ENCODE peak calls at places on chromosomes 11 and 22, in four cellular contexts. F, N, L and W are unnamed samples.
A peak's percentile ranks its signal among the peaks of the same experiment; 100 is the strongest.

GRCh38 chr11:119907122-119907933 is 178.3 kb upstream of the NECTIN1 start:
- DNase-seq in L (no peak), F (no peak), N (no peak), W (no peak)

GRCh38 chr11:77299528-77299993 is 1.9 kb downstream of the GDPD4 start:
- DNase-seq in N (peak; percentile 37), L (peak; percentile 84), F (peak; percentile 72), W (no peak)

GRCh38 chr11:11025087-11025486 is 167.2 kb upstream of the ZBED5 start:
- DNase-seq in L (no peak), F (peak; percentile 26), N (no peak), W (no peak)

GRCh38 chr22:38282397-38282796 is 9.6 kb upstream of the TMEM184B start:
- DNase-seq in F (peak; percentile 10), N (no peak), L (no peak), W (no peak)

GRCh38 chr11:130839950-130840666 is 76.2 kb downstream of the SNX19 start:
- DNase-seq in F (no peak), L (no peak), N (no peak), W (no peak)

GRCh38 chr11:6557063-6557462 is 46.4 kb downstream of the RRP8 start:
- DNase-seq in F (no peak), L (no peak), N (no peak), W (no peak)

GRCh38 chr11:48006301-48006992 is 26.1 kb downstream of the PTPRJ start:
- DNase-seq in L (no peak), F (no peak), N (peak; percentile 38), W (no peak)

GRCh38 chr11:48106166-48106565 is 110.4 kb upstream of the OR4B1 start:
- DNase-seq in N (no peak), L (no peak), F (no peak), W (no peak)

GRCh38 chr22:33116846-33117547 is 58.8 kb upstream of the SYN3 start:
- DNase-seq in N (no peak), L (no peak), F (no peak), W (no peak)

GRCh38 chr11:16861867-16862266 is 123.4 kb downstream of the C11orf58 start:
- DNase-seq in N (peak; percentile 24), L (no peak), F (no peak), W (no peak)

GRCh38 chr11:16871368-16871767 is 132.9 kb downstream of the C11orf58 start:
- DNase-seq in L (no peak), N (no peak), F (no peak), W (no peak)

GRCh38 chr11:16863382-16863781 is 124.9 kb downstream of the C11orf58 start:
- DNase-seq in F (no peak), L (no peak), N (no peak), W (no peak)

GRCh38 chr11:16862733-16863132 is 124.3 kb downstream of the C11orf58 start:
- DNase-seq in N (peak; percentile 18), F (no peak), L (no peak), W (no peak)

DNA sequence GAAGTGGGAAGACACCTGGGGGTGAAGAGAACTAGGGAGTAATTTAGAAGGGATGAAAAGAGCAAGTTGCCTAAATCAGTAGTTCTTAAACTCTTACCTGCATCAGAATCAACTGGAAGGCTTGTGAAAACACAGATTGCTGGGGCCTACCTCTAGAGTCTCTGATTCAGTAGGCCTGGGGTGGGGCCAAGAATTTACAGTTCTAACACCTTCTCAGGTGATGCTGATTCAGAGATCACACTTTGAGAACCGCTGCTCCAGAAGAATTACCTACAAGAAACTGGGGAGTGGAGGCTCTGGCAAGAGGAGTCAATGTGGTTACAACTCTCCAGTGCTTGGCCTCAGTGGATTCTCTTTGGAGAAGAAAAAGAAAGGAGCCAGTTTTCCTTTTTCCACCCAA is 128.7 kb downstream of the C11orf58 start:
- DNase-seq in L (no peak), N (no peak), F (no peak), W (no peak)
- TF ChIP-seq HMGXB4 in L (no peak), N (no peak), F (no peak), W (no peak)

DNA sequence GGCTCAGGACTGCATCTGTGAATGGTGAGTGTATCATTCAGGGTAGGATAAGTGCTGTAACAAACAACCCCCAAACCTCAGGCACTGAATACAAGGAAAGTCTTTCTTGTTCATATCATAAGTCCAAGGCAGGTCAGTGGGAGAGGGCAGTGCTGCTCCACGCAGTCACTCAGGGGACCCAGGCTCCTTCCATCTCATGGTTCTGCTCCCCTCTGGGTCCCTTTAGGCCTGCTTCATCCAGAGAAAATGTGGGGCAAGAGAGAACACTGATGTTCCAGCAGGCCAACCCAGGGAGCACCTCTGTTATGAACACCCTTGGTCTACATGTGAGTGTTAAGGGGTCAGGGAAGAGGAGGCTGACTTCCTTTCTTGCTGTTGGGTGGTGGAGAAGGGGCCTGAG is 187.8 kb downstream of the CHST1 start:
- DNase-seq in F (no peak), L (no peak), N (no peak), W (no peak)
- TF ChIP-seq CTCF in F (no peak), L (no peak), N (no peak), W (no peak)

GRCh38 chr22:22720201-22720723 is 75.8 kb downstream of the GGTLC2 start:
- DNase-seq in N (peak; percentile 95), F (peak; percentile 14), L (peak; percentile 32), W (peak; percentile 75)

GRCh38 chr22:22716136-22716535 is 71.7 kb downstream of the GGTLC2 start:
- DNase-seq in L (no peak), N (no peak), F (no peak), W (no peak)

GRCh38 chr22:22721681-22722309 is 77.4 kb downstream of the GGTLC2 start:
- DNase-seq in N (no peak), L (no peak), F (no peak), W (no peak)

GRCh38 chr22:22717723-22718122 is 73.3 kb downstream of the GGTLC2 start:
- DNase-seq in L (no peak), N (peak; percentile 58), F (no peak), W (no peak)

DNA sequence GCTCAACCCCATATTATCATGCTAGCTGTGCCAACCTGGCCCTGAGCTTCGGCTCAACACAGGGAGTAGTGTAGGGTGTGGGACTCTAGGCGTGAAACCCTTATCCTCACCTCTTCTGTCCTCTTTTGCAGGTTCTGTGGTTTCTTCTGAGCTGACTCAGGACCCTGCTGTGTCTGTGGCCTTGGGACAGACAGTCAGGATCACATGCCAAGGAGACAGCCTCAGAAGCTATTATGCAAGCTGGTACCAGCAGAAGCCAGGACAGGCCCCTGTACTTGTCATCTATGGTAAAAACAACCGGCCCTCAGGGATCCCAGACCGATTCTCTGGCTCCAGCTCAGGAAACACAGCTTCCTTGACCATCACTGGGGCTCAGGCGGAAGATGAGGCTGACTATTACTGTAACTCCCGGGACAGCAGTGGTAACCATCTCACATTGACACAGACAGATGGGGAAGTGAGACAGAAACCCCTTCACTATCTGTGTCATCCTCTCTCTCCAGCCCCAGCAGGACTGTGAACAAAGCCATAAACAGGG is 76.4 kb downstream of the GGTLC2 start:
- DNase-seq in L (no peak), N (no peak), F (no peak), W (no peak)
- TF ChIP-seq HMGXB4 in L (no peak), N (no peak), F (no peak), W (no peak)

DNA sequence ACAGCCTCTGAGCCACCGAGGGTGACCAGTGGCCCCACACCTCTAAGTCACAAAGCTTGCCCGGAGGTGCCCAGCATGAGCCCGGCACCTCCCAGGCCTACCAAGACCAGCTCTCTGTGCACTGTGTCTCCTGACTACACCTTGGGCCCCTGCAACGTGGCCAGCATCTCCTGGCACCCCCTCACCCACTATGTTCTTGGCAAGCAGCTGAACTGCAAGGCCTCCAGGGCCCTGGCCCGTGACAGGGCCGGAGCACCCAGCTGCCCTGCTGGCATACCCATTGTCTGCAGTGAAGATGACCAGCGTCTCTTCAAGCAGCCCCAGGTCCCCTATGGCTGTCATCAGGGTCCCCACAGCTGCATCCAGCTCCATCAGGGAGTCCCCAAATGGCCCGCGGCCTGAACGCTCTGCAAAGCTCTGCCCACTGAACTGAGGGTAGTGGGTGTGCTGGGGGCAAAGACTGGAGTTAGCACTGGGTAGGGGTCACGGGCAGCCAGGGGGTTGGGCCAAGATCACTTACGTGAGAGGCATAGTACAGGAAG is 1.6 kb downstream of the ARSA start:
- DNase-seq in L (no peak), N (no peak), F (no peak), W (no peak)
- TF ChIP-seq CTCF in L (no peak), N (no peak), F (no peak), W (no peak)